ENCODE peak calls at places on chromosomes 3 and 15, in eight cellular contexts. H is esophagus squamous epithelium, Y is hepatocyte, T is HCT116, V is neuronal stem cell, U is fibroblast of lung, A is upper lobe of right lung, X is right cardiac atrium. I is an unnamed sample.

GRCh38 chr3:134463676-134464611 is 21.8 kb downstream of the ANAPC13 start:
- DNase-seq in H (no peak), Y (peak; percentile 78), T (no peak), V (peak; percentile 94), U (peak; percentile 99), A (no peak), X (peak; percentile 77), I (no peak)

GRCh38 chr3:51422211-51422610 is 31.1 kb downstream of the RBM15B start:
- DNase-seq in H (no peak), Y (no peak), T (no peak), V (no peak), U (no peak), A (no peak), X (no peak), I (no peak)

GRCh38 chr3:119600732-119601131 is 3.0 kb downstream of the PLA1A start:
- DNase-seq in H (no peak), Y (no peak), T (peak; percentile 10), V (peak; percentile 8), U (no peak), A (peak; percentile 71), X (peak; percentile 33), I (no peak)

GRCh38 chr15:31393441-31394091 is 66.9 kb downstream of the KLF13 start:
- DNase-seq in H (no peak), Y (no peak), T (no peak), V (no peak), U (no peak), A (no peak), X (no peak), I (no peak)

GRCh38 chr3:42493126-42493797 is 9.2 kb upstream of the VIPR1 start:
- DNase-seq in H (no peak), Y (no peak), T (no peak), V (no peak), U (no peak), A (peak; percentile 32), X (no peak), I (peak; percentile 8)

GRCh38 chr3:38136272-38136806 is 588 bp downstream of the ACAA1 start:
- DNase-seq in H (no peak), Y (no peak), T (no peak), V (peak; percentile 27), U (peak; percentile 32), A (no peak), X (no peak), I (no peak)

GRCh38 chr3:186382217-186382885 is 20.3 kb upstream of the DGKG start:
- DNase-seq in H (no peak), Y (no peak), T (no peak), V (no peak), U (no peak), A (no peak), X (no peak), I (no peak)

GRCh38 chr3:102141096-102141912 is 292.0 kb downstream of the NFKBIZ start:
- DNase-seq in H (no peak), Y (no peak), T (no peak), V (no peak), U (peak; percentile 28), A (no peak), X (no peak), I (no peak)

GRCh38 chr3:187223799-187224198 is 26.5 kb downstream of the RTP1 start:
- DNase-seq in H (no peak), Y (peak; percentile 34), T (no peak), V (no peak), U (peak; percentile 41), A (no peak), X (no peak), I (no peak)

GRCh38 chr3:46981932-46982471 is 2.5 kb downstream of the NBEAL2 start:
- DNase-seq in H (no peak), Y (peak; percentile 62), T (no peak), V (no peak), U (no peak), A (peak; percentile 78), X (peak; percentile 50), I (no peak)

GRCh38 chr3:152910211-152910610 is 75.3 kb downstream of the P2RY1 start:
- DNase-seq in H (no peak), Y (no peak), T (no peak), V (no peak), U (no peak), A (no peak), X (no peak), I (no peak)

GRCh38 chr3:52176951-52177700 is 20.8 kb upstream of the ALAS1 start:
- DNase-seq in H (no peak), Y (no peak), T (no peak), V (no peak), U (no peak), A (peak; percentile 75), X (no peak), I (no peak)

GRCh38 chr3:33658039-33658438 is 60.0 kb downstream of the CLASP2 start:
- DNase-seq in H (no peak), Y (no peak), T (no peak), V (no peak), U (no peak), A (no peak), X (no peak), I (no peak)

GRCh38 chr15:45088801-45089711 is 24.9 kb downstream of the DUOX2 start:
- DNase-seq in H (no peak), Y (peak; percentile 66), T (no peak), V (no peak), U (no peak), A (no peak), X (no peak), I (no peak)

GRCh38 chr15:37217567-37217966 is 117.2 kb upstream of the MEIS2 start:
- DNase-seq in H (no peak), Y (peak; percentile 32), T (no peak), V (no peak), U (no peak), A (no peak), X (no peak), I (no peak)

GRCh38 chr15:23022156-23022555 is 17.2 kb downstream of the TUBGCP5 start:
- DNase-seq in H (no peak), Y (no peak), T (no peak), V (no peak), U (no peak), A (no peak), X (no peak), I (no peak)

GRCh38 chr3:45397754-45398153 is 9.4 kb downstream of the LARS2 start:
- DNase-seq in H (no peak), Y (no peak), T (no peak), V (no peak), U (no peak), A (no peak), X (no peak), I (no peak)
- H3K4me3 ChIP-seq in H (no peak overlapping the region), Y (no peak overlapping the region), T (no peak overlapping the region), V (no peak overlapping the region), U (no peak overlapping the region), A (no peak overlapping the region), X (no peak overlapping the region), I (no peak overlapping the region)

GRCh38 chr15:70439304-70439877 is 324.0 kb downstream of the UACA start:
- DNase-seq in H (no peak), Y (no peak), T (no peak), V (no peak), U (no peak), A (no peak), X (no peak), I (no peak)

GRCh38 chr15:70437089-70437488 is 326.3 kb downstream of the UACA start:
- DNase-seq in H (no peak), Y (peak; percentile 56), T (no peak), V (no peak), U (no peak), A (no peak), X (no peak), I (no peak)

GRCh38 chr15:70439880-70440279 is 323.5 kb downstream of the UACA start:
- DNase-seq in H (no peak), Y (no peak), T (no peak), V (no peak), U (no peak), A (no peak), X (no peak), I (no peak)

GRCh38 chr15:70437882-70438331 is 325.5 kb downstream of the UACA start:
- DNase-seq in H (no peak), Y (no peak), T (no peak), V (no peak), U (no peak), A (no peak), X (no peak), I (no peak)

GRCh38 chr15:70438776-70439175 is 324.6 kb downstream of the UACA start:
- DNase-seq in H (no peak), Y (no peak), T (no peak), V (no peak), U (no peak), A (no peak), X (peak; percentile 78), I (no peak)
- H3K27me3 ChIP-seq in H (no peaks in the 10 kb centered on the region), Y (peaks cover 2% of the 10 kb centered on the region), T (peaks cover 21% of the 10 kb centered on the region), V (peaks cover 17% of the 10 kb centered on the region), U (peaks cover 26% of the 10 kb centered on the region), A (no peaks in the 10 kb centered on the region), X (no peaks in the 10 kb centered on the region), I (no peaks in the 10 kb centered on the region)

DNA sequence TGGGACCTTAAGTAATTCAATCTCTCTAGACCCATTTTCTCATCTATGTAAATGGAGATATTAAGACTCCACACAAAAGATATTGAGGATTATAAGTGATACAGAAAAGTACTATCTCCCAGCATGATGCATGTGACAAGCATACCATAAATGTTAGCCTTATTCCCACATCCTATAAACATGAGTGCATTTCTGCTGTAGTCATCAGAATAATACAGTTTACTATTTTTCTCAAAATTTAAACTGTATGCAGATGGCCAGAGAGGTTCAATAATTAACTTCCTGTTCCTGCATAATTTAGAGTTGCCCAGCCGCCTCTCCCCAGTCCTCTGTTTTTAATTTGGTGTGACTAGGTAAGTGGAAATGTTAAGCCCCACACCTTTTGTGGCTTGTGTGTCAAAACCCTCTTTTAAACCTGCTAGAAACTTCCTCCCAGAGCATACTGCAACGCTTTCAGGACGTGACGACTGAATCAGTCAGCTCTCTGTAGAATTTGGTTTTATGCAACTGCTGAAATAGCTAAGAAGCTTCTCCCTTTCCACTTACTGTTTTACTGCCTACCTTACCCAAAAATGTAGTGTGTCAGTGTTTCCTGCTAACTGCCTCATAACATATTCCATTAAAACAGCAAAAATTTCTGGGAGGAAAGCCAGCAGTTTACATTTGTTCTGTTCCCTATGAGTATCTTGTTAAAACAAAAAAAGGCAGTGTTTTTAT is 1037.8 kb downstream of the EPHA3 start:
- DNase-seq in H (no peak), Y (no peak), T (no peak), V (no peak), U (no peak), A (no peak), X (no peak), I (no peak)
- H3K4me3 ChIP-seq in H (no peak overlapping the region), Y (no peak overlapping the region), T (no peak overlapping the region), V (no peak overlapping the region), U (no peak overlapping the region), A (no peak overlapping the region), X (no peak overlapping the region), I (no peak overlapping the region)

DNA sequence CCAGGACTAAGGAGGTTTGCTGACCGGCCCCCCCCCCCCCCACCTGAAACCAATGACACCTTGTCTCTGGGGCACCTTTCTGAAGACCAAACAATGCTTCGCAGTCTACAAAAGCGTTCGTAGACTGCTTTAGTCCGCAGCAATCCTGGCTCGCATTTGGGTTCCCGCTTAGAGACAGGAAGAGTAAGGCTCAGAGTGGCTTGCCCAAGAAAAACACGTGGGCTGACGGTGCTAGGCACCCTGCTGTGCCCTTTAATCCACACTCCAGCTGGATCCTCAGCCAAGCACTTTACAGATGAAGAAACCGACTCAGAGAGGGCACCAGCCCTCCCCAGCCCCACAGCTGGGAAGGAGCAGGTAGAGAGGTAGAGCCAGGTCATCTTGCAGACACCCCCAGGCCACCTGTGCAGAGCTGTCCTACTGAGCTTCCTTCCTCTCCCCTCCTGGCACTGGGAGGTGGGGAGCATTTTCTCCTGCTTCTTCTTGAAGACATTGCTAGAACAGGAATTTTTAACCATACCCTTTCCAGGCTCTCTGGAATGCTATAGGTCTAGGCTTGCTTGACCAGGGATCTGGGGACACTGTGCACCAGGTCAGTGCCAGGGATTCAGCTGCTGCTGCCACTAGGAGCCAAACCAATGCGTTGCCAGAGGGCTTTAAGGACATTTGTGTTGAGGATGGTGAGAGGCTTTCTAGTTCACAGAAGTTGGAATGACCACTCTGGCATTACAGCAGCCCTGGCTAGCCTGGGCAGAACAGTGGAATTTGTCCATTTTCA is 1.0 kb upstream of the KLF15 start:
- DNase-seq in H (no peak), Y (no peak), T (no peak), V (peak; percentile 51), U (no peak), A (peak; percentile 78), X (no peak), I (no peak)
- H3K27me3 ChIP-seq in H (no peaks in the 10 kb centered on the region), Y (peaks cover 31% of the 10 kb centered on the region), T (peaks cover 6% of the 10 kb centered on the region), V (peaks cover 35% of the 10 kb centered on the region), U (peaks cover 21% of the 10 kb centered on the region), A (no peaks in the 10 kb centered on the region), X (no peaks in the 10 kb centered on the region), I (peaks cover 9% of the 10 kb centered on the region)